ENCODE peak calls at places on chromosomes 11 and 22, in seven cellular contexts. O is GM20000, U is cardiac fibroblast, A is lung, R is stomach, G is fibroblast of the aortic adventitia, J is AG04450. X is an unnamed sample.

GRCh38 chr22:39949964-39950737 is 10.0 kb upstream of the TMA7B start:
- DNase-seq in O (no peak), U (no peak), A (no peak), R (no peak), G (no peak), J (no peak), X (no peak)

GRCh38 chr11:66557733-66558326 is 10.6 kb downstream of the CTSF start:
- DNase-seq in O (no peak), U (no peak), A (no peak), R (no peak), G (no peak), J (no peak), X (no peak)

GRCh38 chr11:69382131-69383128 is 88.5 kb downstream of the MYEOV start:
- DNase-seq in O (no peak), U (peak; percentile 53), A (no peak), R (peak; percentile 27), G (peak; percentile 59), J (no peak), X (no peak)

GRCh38 chr11:91005458-91005857 is 782.6 kb upstream of the CHORDC1 start:
- DNase-seq in O (no peak), U (no peak), A (no peak), R (no peak), G (no peak), J (no peak), X (no peak)

GRCh38 chr11:110301032-110301431 is 4.6 kb upstream of the RDX start:
- DNase-seq in O (no peak), U (no peak), A (no peak), R (no peak), G (no peak), J (no peak), X (no peak)

GRCh38 chr11:130763087-130763980 is 152.9 kb downstream of the SNX19 start:
- DNase-seq in O (no peak), U (peak; percentile 66), A (no peak), R (peak; percentile 47), G (no peak), J (no peak), X (no peak)

GRCh38 chr11:36057372-36058045 is 113.6 kb downstream of the LDLRAD3 start:
- DNase-seq in O (no peak), U (peak; percentile 96), A (no peak), R (no peak), G (peak; percentile 95), J (no peak), X (no peak)

GRCh38 chr22:45772726-45773125 is 101.1 kb downstream of the ATXN10 start:
- DNase-seq in O (peak; percentile 36), U (no peak), A (no peak), R (no peak), G (no peak), J (no peak), X (no peak)

GRCh38 chr11:130999992-131000770 is 83.9 kb upstream of the SNX19 start:
- DNase-seq in O (no peak), U (peak; percentile 98), A (no peak), R (no peak), G (peak; percentile 97), J (peak; percentile 95), X (peak; percentile 80)

GRCh38 chr11:41989173-41989572 is 529.7 kb upstream of the LRRC4C start:
- DNase-seq in O (no peak), U (no peak), A (no peak), R (no peak), G (no peak), J (no peak), X (no peak)

GRCh38 chr11:24779791-24780190 is 282.9 kb downstream of the LUZP2 start:
- DNase-seq in O (no peak), U (peak; percentile 1), A (no peak), R (no peak), G (no peak), J (no peak), X (no peak)
- TF ChIP-seq CTCF in O (no peak), U (no peak), A (no peak), R (no peak), G (no peak), J (peak; percentile 26), X (no peak)

GRCh38 chr11:55714982-55715888 is 53.2 kb downstream of the OR4C6 start:
- DNase-seq in O (no peak), U (no peak), A (no peak), R (no peak), G (no peak), J (no peak), X (no peak)
- TF ChIP-seq CTCF in O (peak; percentile 45), U (no peak), A (no peak), R (no peak), G (no peak), J (no peak), X (no peak)

GRCh38 chr11:93740802-93741093 is 547 bp downstream of the TAF1D start:
- DNase-seq in O (peak; percentile 34), U (peak; percentile 73), A (peak; percentile 64), R (peak; percentile 50), G (peak; percentile 69), J (no peak), X (peak; percentile 16)
- TF ChIP-seq CTCF in O (no peak), U (no peak), A (no peak), R (no peak), G (peak; percentile 14), J (no peak), X (peak; percentile 4)

GRCh38 chr22:17931400-17931825 is 92.9 kb downstream of the MICAL3 start:
- DNase-seq in O (no peak), U (no peak), A (no peak), R (peak; percentile 53), G (no peak), J (no peak), X (no peak)

GRCh38 chr22:17929909-17930308 is 94.5 kb downstream of the MICAL3 start:
- DNase-seq in O (no peak), U (no peak), A (no peak), R (no peak), G (no peak), J (no peak), X (no peak)

GRCh38 chr22:17928391-17928790 is 96.0 kb downstream of the MICAL3 start:
- DNase-seq in O (no peak), U (no peak), A (no peak), R (no peak), G (no peak), J (no peak), X (no peak)

GRCh38 chr22:17927062-17927461 is 97.3 kb downstream of the MICAL3 start:
- DNase-seq in O (no peak), U (no peak), A (no peak), R (no peak), G (no peak), J (no peak), X (no peak)

GRCh38 chr22:17930455-17931313 is 93.7 kb downstream of the MICAL3 start:
- DNase-seq in O (no peak), U (no peak), A (no peak), R (peak; percentile 17), G (no peak), J (no peak), X (no peak)
- TF ChIP-seq CTCF in O (no peak), U (no peak), A (no peak), R (no peak), G (no peak), J (no peak), X (no peak)

GRCh38 chr11:112582366-112582765 is 321.7 kb upstream of the PLET1 start:
- DNase-seq in O (no peak), U (no peak), A (no peak), R (no peak), G (no peak), J (no peak), X (no peak)

GRCh38 chr11:112583246-112583893 is 322.7 kb upstream of the PLET1 start:
- DNase-seq in O (peak; percentile 57), U (no peak), A (no peak), R (no peak), G (no peak), J (no peak), X (no peak)

GRCh38 chr11:112587664-112588063 is 327.0 kb upstream of the PLET1 start:
- DNase-seq in O (no peak), U (no peak), A (no peak), R (no peak), G (no peak), J (no peak), X (no peak)

GRCh38 chr11:112581747-112582146 is 321.1 kb upstream of the PLET1 start:
- DNase-seq in O (no peak), U (no peak), A (no peak), R (no peak), G (no peak), J (no peak), X (no peak)

DNA sequence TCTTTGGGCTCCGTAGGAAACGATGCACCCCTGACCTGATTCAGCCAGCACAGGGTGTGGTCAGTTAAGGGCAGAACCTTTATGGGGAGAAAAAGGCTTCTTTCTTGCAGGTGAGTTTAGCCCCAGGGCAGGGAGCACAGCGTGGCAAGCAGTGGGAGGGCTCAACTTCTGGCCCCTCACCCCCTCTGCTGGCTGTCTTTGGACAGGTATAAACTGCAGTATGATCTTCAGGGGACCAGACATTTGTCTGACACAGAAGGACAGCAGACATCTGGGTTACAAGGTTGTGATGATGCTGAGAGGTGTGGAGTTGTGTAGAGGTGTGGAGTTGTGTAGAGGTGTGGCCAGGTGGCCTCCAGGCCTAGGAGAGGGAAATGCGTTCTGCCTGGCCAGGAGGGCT is 324.0 kb upstream of the PLET1 start:
- DNase-seq in O (no peak), U (no peak), A (no peak), R (no peak), G (no peak), J (no peak), X (no peak)
- TF ChIP-seq CTCF in O (peak; percentile 8), U (no peak), A (no peak), R (no peak), G (no peak), J (peak; percentile 7), X (no peak)

GRCh38 chr11:113014262-113014661 is 53.0 kb downstream of the NCAM1 start:
- DNase-seq in O (no peak), U (no peak), A (no peak), R (no peak), G (no peak), J (no peak), X (no peak)

GRCh38 chr11:113016905-113017304 is 55.7 kb downstream of the NCAM1 start:
- DNase-seq in O (no peak), U (no peak), A (no peak), R (no peak), G (no peak), J (no peak), X (no peak)

GRCh38 chr11:113018913-113019312 is 57.7 kb downstream of the NCAM1 start:
- DNase-seq in O (no peak), U (no peak), A (no peak), R (no peak), G (no peak), J (no peak), X (no peak)

GRCh38 chr11:113014731-113015455 is 53.7 kb downstream of the NCAM1 start:
- DNase-seq in O (no peak), U (no peak), A (no peak), R (peak; percentile 84), G (no peak), J (no peak), X (no peak)
- TF ChIP-seq CTCF in O (no peak), U (no peak), A (no peak), R (peak; percentile 30), G (no peak), J (no peak), X (no peak)